ENCODE peak calls at places on chromosomes 4 and X, in six cellular contexts. L is IMR-90, U is neuronal stem cell, K is mesenchymal stem cell, V is H1, Q is trophoblast cell. C is an unnamed sample.

GRCh38 chrX:153302796-153303195 is 18.8 kb downstream of the PNMA6F start:
- DNase-seq in L (no peak), U (no peak), K (no peak), V (no peak), Q (no peak), C (no peak)

GRCh38 chr4:31089815-31090214 is 369.6 kb downstream of the PCDH7 start:
- DNase-seq in L (peak), U (no peak), K (peak), V (no peak), Q (no peak), C (no peak)

GRCh38 chr4:162131256-162131655 is 32.5 kb downstream of the FSTL5 start:
- DNase-seq in L (no peak), U (no peak), K (no peak), V (no peak), Q (no peak), C (no peak)

GRCh38 chr4:52106701-52107100 is 55.6 kb downstream of the SPATA18 start:
- DNase-seq in L (no peak), U (no peak), K (no peak), V (no peak), Q (no peak), C (no peak)

GRCh38 chr4:185425600-185426352 is at the start of gene UFSP2:
- DNase-seq in L (peak), U (peak), K (peak), V (peak), Q (peak), C (peak)

GRCh38 chr4:3302164-3302785 is 9.5 kb downstream of the RGS12 start:
- DNase-seq in L (no peak), U (no peak), K (no peak), V (no peak), Q (no peak), C (no peak)

GRCh38 chrX:6041630-6042029 is 187.0 kb downstream of the NLGN4X start:
- DNase-seq in L (no peak), U (no peak), K (no peak), V (no peak), Q (no peak), C (no peak)

GRCh38 chr4:157225096-157225495 is 4.6 kb downstream of the GRIA2 start:
- DNase-seq in L (no peak), U (no peak), K (no peak), V (no peak), Q (no peak), C (no peak)

GRCh38 chrX:151081016-151081415 is 95.4 kb upstream of the GPR50 start:
- DNase-seq in L (no peak), U (no peak), K (no peak), V (no peak), Q (no peak), C (no peak)

GRCh38 chr4:152090543-152090942 is 329.7 kb upstream of the GATB start:
- DNase-seq in L (peak), U (no peak), K (peak), V (no peak), Q (peak), C (peak)

GRCh38 chr4:153661215-153661822 is 22.8 kb upstream of the TLR2 start:
- DNase-seq in L (no peak), U (no peak), K (no peak), V (no peak), Q (no peak), C (no peak)

GRCh38 chr4:103050736-103051436 is 25.7 kb downstream of the SLC9B2 start:
- DNase-seq in L (peak), U (no peak), K (no peak), V (no peak), Q (no peak), C (no peak)

GRCh38 chr4:60744767-60745166 is 455.4 kb upstream of the ADGRL3 start:
- DNase-seq in L (peak), U (no peak), K (no peak), V (peak), Q (no peak), C (peak)

GRCh38 chr4:107685740-107686139 is 34.3 kb downstream of the PAPSS1 start:
- DNase-seq in L (no peak), U (no peak), K (no peak), V (no peak), Q (no peak), C (no peak)

GRCh38 chr4:111064342-111064993 is 441.6 kb upstream of the PITX2 start:
- DNase-seq in L (peak), U (no peak), K (peak), V (peak), Q (no peak), C (peak)

GRCh38 chr4:125591290-125591689 is 276.5 kb downstream of the FAT4 start:
- DNase-seq in L (no peak), U (no peak), K (no peak), V (no peak), Q (no peak), C (no peak)

GRCh38 chr4:162770761-162771490 is 395.8 kb downstream of the NAF1 start:
- DNase-seq in L (no peak), U (no peak), K (no peak), V (no peak), Q (no peak), C (no peak)

GRCh38 chr4:10960386-10960785 is 275.8 kb upstream of the CLNK start:
- DNase-seq in L (no peak), U (no peak), K (no peak), V (no peak), Q (no peak), C (no peak)

GRCh38 chr4:70902577-70903281 is 560 bp downstream of the MOB1B start:
- DNase-seq in L (peak), U (peak), K (peak), V (no peak), Q (no peak), C (no peak)

GRCh38 chr4:128302775-128303174 is 15.2 kb upstream of the PGRMC2 start:
- DNase-seq in L (no peak), U (no peak), K (peak), V (no peak), Q (no peak), C (no peak)

GRCh38 chrX:103774070-103774642 is 2.5 kb upstream of the PLP1 start:
- DNase-seq in L (peak), U (no peak), K (peak), V (no peak), Q (no peak), C (peak)

GRCh38 chr4:177441061-177441802 is 1.0 kb downstream of the AGA start:
- DNase-seq in L (peak), U (no peak), K (peak), V (no peak), Q (no peak), C (no peak)

GRCh38 chrX:34848281-34848680 is 94.3 kb upstream of the FAM47B start:
- DNase-seq in L (peak), U (no peak), K (no peak), V (no peak), Q (no peak), C (no peak)

GRCh38 chr4:79217043-79217442 is 108.8 kb downstream of the NAA11 start:
- DNase-seq in L (no peak), U (no peak), K (no peak), V (peak), Q (no peak), C (peak)

GRCh38 chr4:9765091-9765490 is 16.3 kb upstream of the DRD5 start:
- DNase-seq in L (peak), U (no peak), K (no peak), V (no peak), Q (no peak), C (peak)

GRCh38 chrX:135520022-135520552 is 373 bp upstream of the INTS6L start:
- DNase-seq in L (peak), U (no peak), K (peak), V (no peak), Q (no peak), C (no peak)

GRCh38 chr4:31983677-31984076 is 1263.5 kb downstream of the PCDH7 start:
- DNase-seq in L (no peak), U (no peak), K (no peak), V (no peak), Q (no peak), C (no peak)

GRCh38 chr4:13160906-13161305 is 323.2 kb downstream of the RAB28 start:
- DNase-seq in L (peak), U (no peak), K (no peak), V (no peak), Q (no peak), C (no peak)

GRCh38 chrX:141632124-141632523 is 42.6 kb downstream of the SPANXA2 start:
- DNase-seq in L (no peak), U (no peak), K (no peak), V (no peak), Q (no peak), C (no peak)

GRCh38 chr4:154569028-154569427 is 6.2 kb downstream of the FGB start:
- DNase-seq in L (no peak), U (no peak), K (no peak), V (no peak), Q (no peak), C (no peak)

GRCh38 chrX:34879361-34879760 is 63.2 kb upstream of the FAM47B start:
- DNase-seq in L (peak), U (no peak), K (no peak), V (no peak), Q (no peak), C (no peak)

GRCh38 chrX:124211312-124211942 is 121.0 kb upstream of the TEX13D start:
- DNase-seq in L (peak), U (no peak), K (peak), V (no peak), Q (no peak), C (no peak)

GRCh38 chr4:168942985-168943384 is 67.1 kb downstream of the CBR4 start:
- DNase-seq in L (no peak), U (no peak), K (no peak), V (no peak), Q (no peak), C (peak)

DNA sequence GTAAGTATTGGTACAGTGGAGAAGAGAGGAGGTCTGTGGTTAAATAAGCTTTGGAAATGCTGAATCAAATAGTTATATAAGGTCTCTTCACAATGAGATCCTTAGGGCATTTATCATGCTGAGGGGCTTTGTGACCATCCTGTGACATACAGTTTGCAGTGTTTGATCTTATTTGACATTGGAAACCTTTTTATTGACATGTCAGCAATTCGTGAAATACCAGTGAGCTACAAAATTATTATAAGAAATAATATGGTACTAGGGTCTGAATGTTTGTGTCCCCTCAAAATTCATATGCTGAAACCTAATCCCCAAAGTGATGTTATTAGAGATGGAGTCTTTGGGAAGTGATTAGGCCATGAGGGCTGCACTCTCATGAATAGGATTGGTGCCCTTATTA is 98.4 kb downstream of the MID1IP1 start:
- DNase-seq in L (no peak), U (no peak), K (no peak), V (no peak), Q (no peak), C (no peak)
- H4K91ac ChIP-seq in L (no peak), U (no peak), K (no peak), V (no peak), Q (no peak), C (no peak)

GRCh38 chr4:109815151-109816081 is at the start of gene GAR1:
- DNase-seq in L (peak), U (peak), K (peak), V (peak), Q (peak), C (peak)

GRCh38 chr4:109811707-109812106 is 3.9 kb upstream of the GAR1 start:
- DNase-seq in L (no peak), U (no peak), K (no peak), V (no peak), Q (no peak), C (no peak)

GRCh38 chr4:109816082-109816442 is 500 bp downstream of the GAR1 start:
- DNase-seq in L (no peak), U (no peak), K (no peak), V (no peak), Q (no peak), C (no peak)

GRCh38 chr4:109809657-109810056 is 5.9 kb upstream of the GAR1 start:
- DNase-seq in L (no peak), U (no peak), K (no peak), V (no peak), Q (no peak), C (no peak)

GRCh38 chr4:109810580-109811387 is 4.8 kb upstream of the GAR1 start:
- DNase-seq in L (no peak), U (no peak), K (no peak), V (no peak), Q (no peak), C (no peak)
- H3K4ac ChIP-seq in L (no peak), U (no peak), K (no peak), V (no peak), Q (no peak), C (no peak)

DNA sequence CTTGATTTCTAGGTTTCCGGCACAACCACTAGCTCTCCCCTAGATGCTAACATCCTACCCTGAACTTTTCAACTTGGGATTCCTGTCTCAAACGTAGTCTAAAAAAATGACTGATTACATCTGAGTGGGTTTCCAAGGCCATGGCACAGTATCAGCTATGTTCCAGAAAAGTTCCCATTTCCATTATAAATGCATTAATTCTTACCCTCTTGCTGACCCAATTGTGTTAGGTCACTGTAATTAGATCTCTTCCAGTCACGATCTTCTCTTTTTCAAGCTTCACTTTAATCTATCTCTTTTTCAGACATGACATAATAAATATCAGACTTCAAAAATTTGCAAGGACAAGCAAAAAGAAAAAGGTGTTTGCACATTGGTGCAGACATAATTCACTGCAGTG is 50.6 kb upstream of the PDE5A start:
- DNase-seq in L (peak), U (no peak), K (no peak), V (no peak), Q (no peak), C (no peak)
- H4K91ac ChIP-seq in L (peak), U (no peak), K (no peak), V (no peak), Q (no peak), C (no peak)

DNA sequence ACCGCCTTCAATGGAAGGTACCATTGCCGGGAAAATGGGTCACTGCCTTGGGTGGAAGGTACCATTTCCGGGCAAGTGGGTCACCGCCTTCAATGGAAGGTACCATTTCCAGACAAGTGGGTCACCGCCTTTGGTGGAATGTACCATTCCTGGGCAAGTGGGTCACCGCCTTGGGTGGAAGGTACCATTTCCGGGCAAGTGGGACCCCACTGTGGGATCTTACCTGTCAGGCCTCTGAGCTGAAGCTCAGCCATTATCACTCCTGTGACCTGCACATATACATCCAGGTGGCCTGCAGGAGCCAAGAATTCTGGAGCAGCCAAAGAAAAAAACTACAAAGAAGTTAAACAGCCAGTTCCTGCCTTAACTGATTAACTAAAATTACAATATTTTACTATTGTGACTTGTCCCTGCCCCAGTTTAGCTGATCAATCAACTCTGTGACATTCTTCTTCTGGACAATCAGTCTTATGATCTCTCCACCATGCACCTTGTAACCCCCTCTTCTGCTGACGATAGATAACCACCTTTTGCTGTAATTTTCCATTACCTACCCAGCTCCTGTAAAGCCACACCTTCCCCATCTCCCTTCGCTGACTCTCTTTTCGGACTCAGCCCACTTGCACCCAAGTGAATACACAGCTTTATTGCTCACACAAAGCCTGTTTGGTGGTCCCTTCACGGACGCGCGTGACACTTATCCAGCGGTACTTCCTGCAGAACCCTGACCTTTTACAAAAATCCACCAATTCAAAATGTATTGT is 313.2 kb downstream of the DHRSX start:
- DNase-seq in L (no peak), U (no peak), K (no peak), V (no peak), Q (no peak), C (no peak)
- H3K4ac ChIP-seq in L (no peak), U (no peak), K (no peak), V (no peak), Q (no peak), C (no peak)

GRCh38 chr4:137468836-137469235 is 63.5 kb downstream of the PCDH18 start:
- DNase-seq in L (no peak), U (no peak), K (no peak), V (no peak), Q (peak), C (no peak)
- H4K91ac ChIP-seq in L (no peak), U (no peak), K (no peak), V (no peak), Q (no peak), C (no peak)

GRCh38 chr4:304987-305680 is at the start of gene ZNF732:
- DNase-seq in L (peak), U (peak), K (peak), V (no peak), Q (peak), C (no peak)

GRCh38 chr4:306551-306961 is 1.3 kb upstream of the ZNF732 start:
- DNase-seq in L (no peak), U (no peak), K (no peak), V (no peak), Q (no peak), C (no peak)

DNA sequence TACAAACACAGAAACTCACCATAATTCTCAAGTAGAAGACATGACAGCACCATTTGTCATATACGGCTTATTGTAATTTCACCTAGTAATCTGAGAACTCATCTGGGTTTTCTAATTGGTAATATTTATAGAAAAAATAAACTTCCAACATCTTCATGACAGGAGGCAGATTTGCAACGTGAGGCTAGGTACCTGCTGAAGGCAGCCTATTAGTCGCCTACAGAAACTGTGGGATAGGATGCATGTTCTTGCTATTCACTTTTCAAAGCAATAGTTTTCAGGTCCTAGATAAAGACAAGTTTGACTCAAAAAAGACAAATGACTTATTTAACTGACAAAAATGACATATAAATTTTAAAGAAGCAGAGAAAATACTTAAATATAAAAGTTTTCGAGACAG is 2.9 kb downstream of the ZNF732 start:
- DNase-seq in L (no peak), U (no peak), K (no peak), V (no peak), Q (no peak), C (no peak)
- H3K4ac ChIP-seq in L (no peak), U (no peak), K (no peak), V (no peak), Q (no peak), C (no peak)

DNA sequence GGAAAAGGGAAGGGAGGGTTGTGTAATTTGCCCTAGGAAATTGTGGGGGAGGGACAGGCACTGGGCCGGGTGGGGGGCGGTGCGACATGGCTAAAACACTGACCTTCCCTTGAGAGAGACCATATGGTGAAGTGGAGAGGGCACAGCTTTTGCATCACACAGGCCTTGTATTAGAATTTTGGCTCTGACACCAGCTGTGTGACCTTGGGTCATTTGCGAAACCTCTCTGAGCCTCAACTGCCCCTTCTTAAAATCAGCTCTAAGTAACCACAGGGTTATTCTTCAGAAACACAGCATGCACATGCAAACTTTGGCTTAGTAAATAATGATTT is 25.8 kb downstream of the PDGFRA start:
- DNase-seq in L (no peak), U (no peak), K (peak), V (no peak), Q (no peak), C (no peak)
- H4K91ac ChIP-seq in L (no peak), U (no peak), K (no peak), V (no peak), Q (no peak), C (no peak)

GRCh38 chrX:53281321-53281822 is at the start of gene IQSEC2:
- DNase-seq in L (peak), U (no peak), K (peak), V (peak), Q (peak), C (peak)
- H3K4ac ChIP-seq in L (peak), U (no peak), K (peak), V (no peak), Q (no peak), C (no peak)

DNA sequence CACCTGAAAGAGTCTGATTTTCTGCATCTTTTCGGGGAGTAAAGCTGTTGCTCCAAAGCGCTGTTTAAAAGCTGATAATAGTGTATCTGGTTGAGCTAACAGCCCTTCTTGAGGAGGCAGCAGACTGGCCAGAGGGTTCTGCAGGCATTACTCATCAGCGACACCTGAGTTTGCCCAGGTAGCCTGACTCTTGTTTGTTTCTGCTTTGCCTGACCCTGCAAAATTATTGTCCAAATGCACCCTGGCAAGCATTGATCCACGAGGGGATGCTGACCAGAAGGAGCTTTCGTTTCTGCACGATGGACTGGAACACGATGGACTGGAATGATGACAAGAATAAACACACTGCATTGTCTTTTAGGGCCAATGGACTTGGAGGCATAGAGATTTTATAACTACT is 6.2 kb downstream of the CD99 start:
- DNase-seq in L (no peak), U (no peak), K (peak), V (no peak), Q (no peak), C (no peak)
- H4K91ac ChIP-seq in L (no peak), U (no peak), K (no peak), V (no peak), Q (no peak), C (no peak)

GRCh38 chr4:123159479-123159878 is 237.1 kb upstream of the NUDT6 start:
- DNase-seq in L (no peak), U (no peak), K (no peak), V (no peak), Q (no peak), C (peak)
- H3K4ac ChIP-seq in L (no peak), U (no peak), K (no peak), V (no peak), Q (no peak), C (no peak)

C was measured in H9.